ENCODE peak calls at places on chromosomes 2 and 18, in ten cellular contexts. One of them, this sample, is unnamed.

GRCh38 chr2:11387100-11387390 is 42.6 kb upstream of the ROCK2 start:
- DNase-seq in fibroblast of the aortic adventitia: no peak
- DNase-seq in Peyer's patch: no peak
- DNase-seq in Panc1: no peak
- DNase-seq in foreskin fibroblast: peak; percentile 73
- DNase-seq in neural crest cell: no peak
- DNase-seq in AG10803: peak; percentile 89
- DNase-seq in fibroblast of lung: no peak
- DNase-seq in progenitor cell of endocrine pancreas: no peak
- DNase-seq in GM13976: no peak
- DNase-seq in this sample: no peak

GRCh38 chr18:46596119-46596518 is 60.9 kb downstream of the LOXHD1 start:
- DNase-seq in AG10803: no peak
- DNase-seq in Panc1: no peak
- DNase-seq in neural crest cell: no peak
- DNase-seq in GM13976: no peak
- DNase-seq in fibroblast of the aortic adventitia: no peak
- DNase-seq in foreskin fibroblast: no peak
- DNase-seq in Peyer's patch: no peak
- DNase-seq in fibroblast of lung: no peak
- DNase-seq in progenitor cell of endocrine pancreas: no peak
- DNase-seq in this sample: peak; percentile 5

GRCh38 chr18:2337552-2338141 is 233.7 kb downstream of the METTL4 start:
- DNase-seq in Panc1: peak; percentile 17
- DNase-seq in fibroblast of the aortic adventitia: no peak
- DNase-seq in progenitor cell of endocrine pancreas: no peak
- DNase-seq in neural crest cell: peak; percentile 30
- DNase-seq in fibroblast of lung: no peak
- DNase-seq in foreskin fibroblast: peak; percentile 26
- DNase-seq in GM13976: peak; percentile 37
- DNase-seq in Peyer's patch: peak; percentile 71
- DNase-seq in AG10803: peak; percentile 20
- DNase-seq in this sample: no peak

GRCh38 chr2:224983719-224984388 is 58.4 kb downstream of the DOCK10 start:
- DNase-seq in fibroblast of lung: peak; percentile 52
- DNase-seq in fibroblast of the aortic adventitia: peak; percentile 76
- DNase-seq in Panc1: no peak
- DNase-seq in GM13976: no peak
- DNase-seq in AG10803: peak; percentile 80
- DNase-seq in foreskin fibroblast: peak; percentile 29
- DNase-seq in neural crest cell: no peak
- DNase-seq in progenitor cell of endocrine pancreas: no peak
- DNase-seq in Peyer's patch: no peak
- DNase-seq in this sample: peak; percentile 39

GRCh38 chr18:67266591-67267237 is 249.8 kb downstream of the DSEL start:
- DNase-seq in Panc1: no peak
- DNase-seq in neural crest cell: no peak
- DNase-seq in progenitor cell of endocrine pancreas: no peak
- DNase-seq in fibroblast of lung: peak; percentile 49
- DNase-seq in Peyer's patch: no peak
- DNase-seq in fibroblast of the aortic adventitia: peak; percentile 47
- DNase-seq in AG10803: peak; percentile 75
- DNase-seq in GM13976: no peak
- DNase-seq in foreskin fibroblast: peak; percentile 51
- DNase-seq in this sample: peak; percentile 57

GRCh38 chr2:152657042-152657441 is 60.2 kb downstream of the PRPF40A start:
- DNase-seq in neural crest cell: no peak
- DNase-seq in GM13976: peak; percentile 11
- DNase-seq in foreskin fibroblast: no peak
- DNase-seq in Peyer's patch: no peak
- DNase-seq in fibroblast of the aortic adventitia: no peak
- DNase-seq in progenitor cell of endocrine pancreas: no peak
- DNase-seq in fibroblast of lung: no peak
- DNase-seq in AG10803: no peak
- DNase-seq in Panc1: no peak
- DNase-seq in this sample: no peak

GRCh38 chr2:45616663-45617411 is 5.8 kb upstream of the SRBD1 start:
- DNase-seq in AG10803: peak; percentile 23
- DNase-seq in Panc1: no peak
- DNase-seq in GM13976: no peak
- DNase-seq in Peyer's patch: no peak
- DNase-seq in fibroblast of the aortic adventitia: peak; percentile 89
- DNase-seq in progenitor cell of endocrine pancreas: no peak
- DNase-seq in fibroblast of lung: peak; percentile 69
- DNase-seq in foreskin fibroblast: peak; percentile 29
- DNase-seq in neural crest cell: no peak
- DNase-seq in this sample: peak; percentile 42

GRCh38 chr2:153871231-153872221 is at the start of gene GALNT13:
- DNase-seq in fibroblast of lung: peak; percentile 55
- DNase-seq in fibroblast of the aortic adventitia: no peak
- DNase-seq in Panc1: no peak
- DNase-seq in foreskin fibroblast: no peak
- DNase-seq in progenitor cell of endocrine pancreas: peak; percentile 65
- DNase-seq in neural crest cell: peak; percentile 74
- DNase-seq in AG10803: peak; percentile 0
- DNase-seq in Peyer's patch: peak; percentile 54
- DNase-seq in GM13976: peak; percentile 7
- DNase-seq in this sample: peak; percentile 70

GRCh38 chr18:63102941-63103744 is 216.4 kb downstream of the BCL2 start:
- DNase-seq in neural crest cell: no peak
- DNase-seq in Panc1: no peak
- DNase-seq in AG10803: no peak
- DNase-seq in fibroblast of lung: no peak
- DNase-seq in fibroblast of the aortic adventitia: no peak
- DNase-seq in GM13976: no peak
- DNase-seq in progenitor cell of endocrine pancreas: no peak
- DNase-seq in Peyer's patch: no peak
- DNase-seq in foreskin fibroblast: no peak
- DNase-seq in this sample: no peak
- TF ChIP-seq CTCF in neural crest cell: no peak
- TF ChIP-seq CTCF in Panc1: no peak
- TF ChIP-seq CTCF in AG10803: no peak
- TF ChIP-seq CTCF in fibroblast of lung: no peak
- TF ChIP-seq CTCF in fibroblast of the aortic adventitia: no peak
- TF ChIP-seq CTCF in GM13976: no peak
- TF ChIP-seq CTCF in progenitor cell of endocrine pancreas: no peak
- TF ChIP-seq CTCF in Peyer's patch: no peak
- TF ChIP-seq CTCF in foreskin fibroblast: no peak
- TF ChIP-seq CTCF in this sample: no peak

GRCh38 chr2:38376683-38377500 is at the start of gene ATL2:
- DNase-seq in fibroblast of lung: peak; percentile 96
- DNase-seq in neural crest cell: peak; percentile 89
- DNase-seq in foreskin fibroblast: peak; percentile 95
- DNase-seq in fibroblast of the aortic adventitia: peak; percentile 92
- DNase-seq in progenitor cell of endocrine pancreas: peak; percentile 80
- DNase-seq in Panc1: peak; percentile 43
- DNase-seq in GM13976: peak; percentile 95
- DNase-seq in Peyer's patch: peak; percentile 99
- DNase-seq in AG10803: peak; percentile 95
- DNase-seq in this sample: peak; percentile 98
- TF ChIP-seq CTCF in fibroblast of lung: peak; percentile 26
- TF ChIP-seq CTCF in neural crest cell: peak; percentile 60
- TF ChIP-seq CTCF in foreskin fibroblast: no peak
- TF ChIP-seq CTCF in fibroblast of the aortic adventitia: peak; percentile 28
- TF ChIP-seq CTCF in progenitor cell of endocrine pancreas: peak; percentile 66
- TF ChIP-seq CTCF in Panc1: peak; percentile 92
- TF ChIP-seq CTCF in GM13976: peak; percentile 80
- TF ChIP-seq CTCF in Peyer's patch: peak; percentile 64
- TF ChIP-seq CTCF in AG10803: no peak
- TF ChIP-seq CTCF in this sample: peak; percentile 28

GRCh38 chr2:61898810-61899209 is 6.7 kb upstream of the COMMD1 start:
- DNase-seq in fibroblast of lung: no peak
- DNase-seq in GM13976: no peak
- DNase-seq in Panc1: no peak
- DNase-seq in fibroblast of the aortic adventitia: peak; percentile 37
- DNase-seq in neural crest cell: no peak
- DNase-seq in progenitor cell of endocrine pancreas: no peak
- DNase-seq in Peyer's patch: no peak
- DNase-seq in foreskin fibroblast: no peak
- DNase-seq in AG10803: peak; percentile 27
- DNase-seq in this sample: peak; percentile 12
- TF ChIP-seq CTCF in fibroblast of lung: peak; percentile 37
- TF ChIP-seq CTCF in GM13976: peak; percentile 35
- TF ChIP-seq CTCF in Panc1: no peak
- TF ChIP-seq CTCF in fibroblast of the aortic adventitia: peak; percentile 60
- TF ChIP-seq CTCF in neural crest cell: peak; percentile 51
- TF ChIP-seq CTCF in progenitor cell of endocrine pancreas: peak; percentile 43
- TF ChIP-seq CTCF in Peyer's patch: no peak
- TF ChIP-seq CTCF in foreskin fibroblast: peak; percentile 37
- TF ChIP-seq CTCF in AG10803: peak; percentile 59
- TF ChIP-seq CTCF in this sample: peak; percentile 53

DNA sequence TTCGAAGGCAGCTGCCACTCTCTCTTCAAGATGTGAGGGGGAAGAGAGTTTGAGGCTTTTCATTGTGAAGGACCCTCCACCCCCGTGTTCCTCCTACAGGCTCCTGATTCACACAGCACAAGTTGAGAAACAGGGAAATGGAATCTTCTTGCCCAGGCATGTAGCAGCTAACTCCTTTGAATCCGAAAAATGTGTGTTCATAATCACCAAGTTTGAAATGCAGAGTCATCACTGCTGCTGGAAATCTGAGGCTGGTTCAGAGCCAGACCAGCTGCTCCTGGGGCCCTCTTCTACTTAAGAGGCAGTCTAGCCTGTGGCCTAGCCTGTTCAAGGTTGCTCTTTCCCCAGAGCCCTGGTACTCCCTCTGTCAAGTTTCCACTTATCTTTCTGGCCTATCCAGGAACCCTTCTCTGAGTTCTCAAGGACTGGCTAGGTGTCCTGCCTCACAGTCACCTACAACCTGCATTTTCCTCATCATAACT is 166.4 kb downstream of the TMEM247 start:
- DNase-seq in foreskin fibroblast: peak; percentile 86
- DNase-seq in Panc1: no peak
- DNase-seq in fibroblast of the aortic adventitia: peak; percentile 92
- DNase-seq in fibroblast of lung: peak; percentile 78
- DNase-seq in GM13976: no peak
- DNase-seq in Peyer's patch: no peak
- DNase-seq in neural crest cell: no peak
- DNase-seq in progenitor cell of endocrine pancreas: no peak
- DNase-seq in AG10803: peak; percentile 95
- DNase-seq in this sample: peak; percentile 80
- TF ChIP-seq CTCF in foreskin fibroblast: no peak
- TF ChIP-seq CTCF in Panc1: no peak
- TF ChIP-seq CTCF in fibroblast of the aortic adventitia: no peak
- TF ChIP-seq CTCF in fibroblast of lung: no peak
- TF ChIP-seq CTCF in GM13976: no peak
- TF ChIP-seq CTCF in Peyer's patch: no peak
- TF ChIP-seq CTCF in neural crest cell: no peak
- TF ChIP-seq CTCF in progenitor cell of endocrine pancreas: no peak
- TF ChIP-seq CTCF in AG10803: peak; percentile 11
- TF ChIP-seq CTCF in this sample: no peak

DNA sequence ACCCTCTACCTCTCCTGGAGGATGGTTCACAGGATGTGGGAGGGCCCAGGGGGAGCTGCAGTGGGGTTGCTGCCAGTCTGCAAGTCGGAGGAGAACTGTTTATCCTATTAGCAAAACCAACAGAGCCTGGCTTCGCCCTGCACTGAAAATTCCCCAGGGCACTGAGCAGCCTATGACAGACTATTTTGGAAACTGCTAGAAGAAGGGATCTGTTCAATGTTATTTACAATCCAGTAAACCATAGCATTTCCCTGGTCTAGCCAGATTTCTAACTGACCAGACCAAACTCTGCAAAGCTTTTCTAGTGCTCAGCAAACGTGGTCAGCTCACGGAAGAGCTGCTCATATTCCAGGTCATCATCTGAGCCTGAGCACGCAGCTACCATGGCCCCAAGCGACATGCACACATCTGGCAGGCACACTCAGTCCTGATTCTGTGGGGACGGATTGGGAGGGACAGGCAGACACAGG is 64.8 kb upstream of the PID1 start:
- DNase-seq in Panc1: no peak
- DNase-seq in foreskin fibroblast: no peak
- DNase-seq in fibroblast of lung: no peak
- DNase-seq in neural crest cell: no peak
- DNase-seq in GM13976: no peak
- DNase-seq in AG10803: no peak
- DNase-seq in fibroblast of the aortic adventitia: peak; percentile 40
- DNase-seq in progenitor cell of endocrine pancreas: no peak
- DNase-seq in Peyer's patch: no peak
- DNase-seq in this sample: no peak
- TF ChIP-seq CTCF in Panc1: no peak
- TF ChIP-seq CTCF in foreskin fibroblast: no peak
- TF ChIP-seq CTCF in fibroblast of lung: no peak
- TF ChIP-seq CTCF in neural crest cell: no peak
- TF ChIP-seq CTCF in GM13976: no peak
- TF ChIP-seq CTCF in AG10803: no peak
- TF ChIP-seq CTCF in fibroblast of the aortic adventitia: no peak
- TF ChIP-seq CTCF in progenitor cell of endocrine pancreas: no peak
- TF ChIP-seq CTCF in Peyer's patch: no peak
- TF ChIP-seq CTCF in this sample: no peak

DNA sequence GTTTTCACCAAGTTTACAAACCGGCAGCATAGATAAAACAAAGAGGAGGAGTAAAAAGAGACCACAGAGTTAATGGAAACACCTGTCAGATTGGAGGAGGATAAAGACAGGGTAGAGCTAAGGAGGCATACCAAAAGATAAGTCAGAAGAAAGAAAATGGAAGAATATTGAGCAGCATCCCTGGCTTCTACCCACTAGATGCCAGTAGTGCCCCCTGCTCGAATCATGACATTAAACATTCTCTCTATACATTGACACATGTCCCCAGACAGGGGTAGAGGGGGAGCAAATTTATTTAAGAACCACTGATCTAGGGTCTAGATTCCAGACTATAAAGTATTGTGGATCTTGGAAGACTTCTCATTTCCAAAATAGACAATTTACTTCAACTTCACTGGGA is 159.8 kb upstream of the ETAA1 start:
- DNase-seq in progenitor cell of endocrine pancreas: no peak
- DNase-seq in Peyer's patch: no peak
- DNase-seq in AG10803: no peak
- DNase-seq in fibroblast of lung: no peak
- DNase-seq in fibroblast of the aortic adventitia: no peak
- DNase-seq in GM13976: no peak
- DNase-seq in neural crest cell: no peak
- DNase-seq in Panc1: no peak
- DNase-seq in foreskin fibroblast: no peak
- DNase-seq in this sample: no peak
- TF ChIP-seq CTCF in progenitor cell of endocrine pancreas: no peak
- TF ChIP-seq CTCF in Peyer's patch: no peak
- TF ChIP-seq CTCF in AG10803: no peak
- TF ChIP-seq CTCF in fibroblast of lung: no peak
- TF ChIP-seq CTCF in fibroblast of the aortic adventitia: no peak
- TF ChIP-seq CTCF in GM13976: no peak
- TF ChIP-seq CTCF in neural crest cell: no peak
- TF ChIP-seq CTCF in Panc1: no peak
- TF ChIP-seq CTCF in foreskin fibroblast: no peak
- TF ChIP-seq CTCF in this sample: peak; percentile 9